ENCODE peak calls at places on chromosomes 11 and 22, in nine cellular contexts. Q is NCI-H1105 treated with DMSO at 0.1 percent for 48 hours; O is stimulated activated effector memory CD8-positive, alpha-beta T cell treated with anti-CD3 and anti-CD28 coated beads, Interleukin-12 subunit alpha, Interleukin-12 subunit beta, amount 100 ng/mL, for 72 hours; Y is M059J; Z is right cardiac atrium; R is T1000; M is AG04450; F is fibroblast of pulmonary artery; W is HFFc6. L is an unnamed sample.

GRCh38 chr11:43950323-43950855 is 8.0 kb downstream of the C11orf96 start:
- DNase-seq in Q (no peak), O (no peak), Y (no peak), Z (no peak), R (no peak), M (no peak), F (no peak), W (no peak), L (no peak)

GRCh38 chr11:131760191-131760951 is 390.0 kb downstream of the NTM start:
- DNase-seq in Q (no peak), O (no peak), Y (no peak), Z (no peak), R (no peak), M (no peak), F (peak), W (peak), L (peak)

GRCh38 chr22:26551568-26551967 is 38.4 kb downstream of the TPST2 start:
- DNase-seq in Q (no peak), O (no peak), Y (no peak), Z (no peak), R (no peak), M (no peak), F (no peak), W (no peak), L (no peak)

GRCh38 chr11:79396001-79396400 is 44.8 kb downstream of the TENM4 start:
- DNase-seq in Q (no peak), O (no peak), Y (no peak), Z (no peak), R (no peak), M (no peak), F (no peak), W (peak), L (no peak)

GRCh38 chr11:120564573-120565301 is 53.2 kb downstream of the GRIK4 start:
- DNase-seq in Q (peak), O (peak), Y (peak), Z (peak), R (no peak), M (no peak), F (peak), W (peak), L (no peak)

GRCh38 chr11:16226245-16226644 is 130.1 kb downstream of the SOX6 start:
- DNase-seq in Q (peak), O (no peak), Y (peak), Z (peak), R (no peak), M (no peak), F (peak), W (peak), L (peak)

GRCh38 chr11:73157141-73158010 is 15.3 kb upstream of the FCHSD2 start:
- DNase-seq in Q (no peak), O (no peak), Y (peak), Z (peak), R (no peak), M (peak), F (peak), W (peak), L (no peak)

GRCh38 chr11:34651551-34651950 is 30.7 kb downstream of the EHF start:
- DNase-seq in Q (no peak), O (no peak), Y (peak), Z (no peak), R (no peak), M (no peak), F (peak), W (no peak), L (no peak)

GRCh38 chr11:30741039-30741550 is 154.9 kb upstream of the MPPED2 start:
- DNase-seq in Q (no peak), O (no peak), Y (peak), Z (no peak), R (peak), M (peak), F (peak), W (no peak), L (no peak)

GRCh38 chr22:22397292-22397870 is 111.2 kb downstream of the ZNF280B start:
- DNase-seq in Q (no peak), O (no peak), Y (peak), Z (no peak), R (no peak), M (no peak), F (peak), W (peak), L (peak)

GRCh38 chr11:121059605-121060004 is 35.7 kb downstream of the TBCEL start:
- DNase-seq in Q (no peak), O (no peak), Y (no peak), Z (no peak), R (no peak), M (no peak), F (no peak), W (no peak), L (no peak)

GRCh38 chr11:122910775-122911174 is 28.2 kb downstream of the JHY start:
- DNase-seq in Q (peak), O (no peak), Y (peak), Z (no peak), R (no peak), M (no peak), F (peak), W (peak), L (peak)

GRCh38 chr11:3932698-3933097 is 77.2 kb downstream of the STIM1 start:
- DNase-seq in Q (no peak), O (no peak), Y (no peak), Z (no peak), R (no peak), M (no peak), F (no peak), W (no peak), L (no peak)